ENCODE peak calls at places on chromosomes 7 and 10, in nine cellular contexts. One of them, this sample, is unnamed.

GRCh38 chr10:130188195-130189175 is 52.3 kb downstream of the GLRX3 start:
- DNase-seq in mesenchymal stem cell: no peak
- DNase-seq in Peyer's patch: peak
- DNase-seq in GM23338: no peak
- DNase-seq in tibial artery: no peak
- DNase-seq in dorsolateral prefrontal cortex: no peak
- DNase-seq in endothelial cell of umbilical vein: no peak
- DNase-seq in HCT116: no peak
- DNase-seq in upper lobe of right lung: no peak
- DNase-seq in this sample: no peak

GRCh38 chr10:58384536-58384998 is 643 bp upstream of the TFAM start:
- DNase-seq in tibial artery: no peak
- DNase-seq in dorsolateral prefrontal cortex: no peak
- DNase-seq in endothelial cell of umbilical vein: no peak
- DNase-seq in mesenchymal stem cell: no peak
- DNase-seq in Peyer's patch: no peak
- DNase-seq in upper lobe of right lung: no peak
- DNase-seq in HCT116: no peak
- DNase-seq in GM23338: no peak
- DNase-seq in this sample: no peak

GRCh38 chr7:127654404-127655392 is 2.7 kb downstream of the SND1 start:
- DNase-seq in tibial artery: no peak
- DNase-seq in GM23338: no peak
- DNase-seq in upper lobe of right lung: no peak
- DNase-seq in HCT116: no peak
- DNase-seq in dorsolateral prefrontal cortex: no peak
- DNase-seq in endothelial cell of umbilical vein: no peak
- DNase-seq in mesenchymal stem cell: peak
- DNase-seq in Peyer's patch: no peak
- DNase-seq in this sample: no peak

GRCh38 chr10:77165445-77166316 is 471.9 kb downstream of the KCNMA1 start:
- DNase-seq in tibial artery: no peak
- DNase-seq in GM23338: peak
- DNase-seq in upper lobe of right lung: no peak
- DNase-seq in HCT116: peak
- DNase-seq in endothelial cell of umbilical vein: peak
- DNase-seq in Peyer's patch: peak
- DNase-seq in mesenchymal stem cell: peak
- DNase-seq in dorsolateral prefrontal cortex: peak
- DNase-seq in this sample: no peak

GRCh38 chr10:114550756-114551290 is 107.3 kb downstream of the ABLIM1 start:
- DNase-seq in GM23338: peak
- DNase-seq in Peyer's patch: no peak
- DNase-seq in HCT116: peak
- DNase-seq in mesenchymal stem cell: peak
- DNase-seq in tibial artery: no peak
- DNase-seq in upper lobe of right lung: no peak
- DNase-seq in endothelial cell of umbilical vein: no peak
- DNase-seq in dorsolateral prefrontal cortex: no peak
- DNase-seq in this sample: no peak

GRCh38 chr10:17504547-17505245 is 50.3 kb upstream of the ST8SIA6 start:
- DNase-seq in upper lobe of right lung: no peak
- DNase-seq in tibial artery: no peak
- DNase-seq in HCT116: no peak
- DNase-seq in mesenchymal stem cell: peak
- DNase-seq in Peyer's patch: no peak
- DNase-seq in GM23338: no peak
- DNase-seq in endothelial cell of umbilical vein: no peak
- DNase-seq in dorsolateral prefrontal cortex: no peak
- DNase-seq in this sample: no peak

GRCh38 chr10:7702288-7702812 is 766 bp upstream of the ITIH2 start:
- DNase-seq in mesenchymal stem cell: no peak
- DNase-seq in Peyer's patch: no peak
- DNase-seq in GM23338: no peak
- DNase-seq in tibial artery: no peak
- DNase-seq in HCT116: no peak
- DNase-seq in upper lobe of right lung: no peak
- DNase-seq in dorsolateral prefrontal cortex: no peak
- DNase-seq in endothelial cell of umbilical vein: no peak
- DNase-seq in this sample: no peak

GRCh38 chr10:23421397-23421796 is 17.5 kb upstream of the OTUD1 start:
- DNase-seq in tibial artery: no peak
- DNase-seq in GM23338: no peak
- DNase-seq in HCT116: no peak
- DNase-seq in upper lobe of right lung: no peak
- DNase-seq in Peyer's patch: no peak
- DNase-seq in dorsolateral prefrontal cortex: no peak
- DNase-seq in endothelial cell of umbilical vein: no peak
- DNase-seq in mesenchymal stem cell: no peak
- DNase-seq in this sample: no peak

GRCh38 chr7:29337628-29338116 is 143.1 kb downstream of the CHN2 start:
- DNase-seq in HCT116: no peak
- DNase-seq in tibial artery: no peak
- DNase-seq in Peyer's patch: peak
- DNase-seq in upper lobe of right lung: no peak
- DNase-seq in mesenchymal stem cell: peak
- DNase-seq in dorsolateral prefrontal cortex: no peak
- DNase-seq in endothelial cell of umbilical vein: no peak
- DNase-seq in GM23338: no peak
- DNase-seq in this sample: no peak

GRCh38 chr10:9003122-9003521 is 948.6 kb downstream of the GATA3 start:
- DNase-seq in GM23338: no peak
- DNase-seq in Peyer's patch: no peak
- DNase-seq in dorsolateral prefrontal cortex: no peak
- DNase-seq in endothelial cell of umbilical vein: no peak
- DNase-seq in HCT116: no peak
- DNase-seq in upper lobe of right lung: no peak
- DNase-seq in tibial artery: no peak
- DNase-seq in mesenchymal stem cell: no peak
- DNase-seq in this sample: no peak

GRCh38 chr10:76583711-76584161 is 1053.9 kb downstream of the KCNMA1 start:
- DNase-seq in dorsolateral prefrontal cortex: no peak
- DNase-seq in mesenchymal stem cell: peak
- DNase-seq in upper lobe of right lung: no peak
- DNase-seq in GM23338: peak
- DNase-seq in Peyer's patch: no peak
- DNase-seq in HCT116: no peak
- DNase-seq in endothelial cell of umbilical vein: peak
- DNase-seq in tibial artery: no peak
- DNase-seq in this sample: no peak

GRCh38 chr10:58275261-58275660 is 6.3 kb downstream of the CISD1 start:
- DNase-seq in tibial artery: no peak
- DNase-seq in HCT116: no peak
- DNase-seq in upper lobe of right lung: no peak
- DNase-seq in endothelial cell of umbilical vein: peak
- DNase-seq in Peyer's patch: no peak
- DNase-seq in mesenchymal stem cell: no peak
- DNase-seq in GM23338: no peak
- DNase-seq in dorsolateral prefrontal cortex: no peak
- DNase-seq in this sample: no peak

GRCh38 chr7:1667566-1668485 is 2.3 kb upstream of the ELFN1 start:
- DNase-seq in mesenchymal stem cell: no peak
- DNase-seq in upper lobe of right lung: peak
- DNase-seq in GM23338: peak
- DNase-seq in tibial artery: peak
- DNase-seq in dorsolateral prefrontal cortex: no peak
- DNase-seq in endothelial cell of umbilical vein: no peak
- DNase-seq in HCT116: no peak
- DNase-seq in Peyer's patch: peak
- DNase-seq in this sample: peak

DNA sequence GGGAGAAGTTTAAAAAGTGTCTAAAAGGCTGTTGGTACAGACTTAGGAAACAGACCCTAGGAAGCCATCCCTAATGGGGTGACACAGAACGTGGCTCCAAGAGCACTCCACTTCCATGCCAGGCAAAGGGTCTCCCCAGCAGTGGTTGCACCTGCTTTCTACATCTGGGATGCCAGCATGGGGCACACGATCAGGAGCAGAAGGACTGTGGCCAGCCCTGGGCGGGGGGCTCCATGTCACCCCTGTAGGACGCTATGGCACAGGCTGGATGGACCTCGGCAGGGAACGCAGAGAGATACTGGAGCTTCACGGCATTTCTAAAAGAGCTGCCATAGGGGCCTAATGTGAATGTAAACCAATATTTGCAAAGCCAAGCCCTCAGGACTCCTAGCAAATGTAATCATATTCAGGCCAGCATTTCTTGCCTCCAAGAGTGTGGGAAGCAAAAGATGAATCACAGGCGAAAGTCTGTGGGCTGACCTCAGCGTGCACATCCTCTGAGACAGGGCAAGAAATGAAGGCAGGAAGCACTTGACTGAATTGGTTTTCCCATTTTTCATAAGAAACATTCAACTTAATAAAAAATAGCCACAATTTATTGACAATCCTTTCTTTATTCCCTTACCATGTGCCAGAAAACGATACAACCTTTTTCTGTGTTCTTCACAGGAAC is 93.9 kb downstream of the ATXN7L1 start:
- DNase-seq in endothelial cell of umbilical vein: peak
- DNase-seq in Peyer's patch: no peak
- DNase-seq in mesenchymal stem cell: peak
- DNase-seq in dorsolateral prefrontal cortex: no peak
- DNase-seq in upper lobe of right lung: no peak
- DNase-seq in tibial artery: no peak
- DNase-seq in HCT116: no peak
- DNase-seq in GM23338: no peak
- DNase-seq in this sample: no peak
- H3K4me3 ChIP-seq in endothelial cell of umbilical vein: no peak
- H3K4me3 ChIP-seq in Peyer's patch: no peak
- H3K4me3 ChIP-seq in mesenchymal stem cell: no peak
- H3K4me3 ChIP-seq in dorsolateral prefrontal cortex: no peak
- H3K4me3 ChIP-seq in upper lobe of right lung: no peak
- H3K4me3 ChIP-seq in tibial artery: no peak
- H3K4me3 ChIP-seq in HCT116: no peak
- H3K4me3 ChIP-seq in GM23338: no peak
- H3K4me3 ChIP-seq in this sample: no peak

GRCh38 chr10:4720463-4720862 is 105.5 kb upstream of the AKR1E2 start:
- DNase-seq in GM23338: no peak
- DNase-seq in mesenchymal stem cell: peak
- DNase-seq in upper lobe of right lung: no peak
- DNase-seq in HCT116: no peak
- DNase-seq in endothelial cell of umbilical vein: no peak
- DNase-seq in dorsolateral prefrontal cortex: no peak
- DNase-seq in tibial artery: no peak
- DNase-seq in Peyer's patch: no peak
- DNase-seq in this sample: no peak

GRCh38 chr10:4721994-4722753 is 103.8 kb upstream of the AKR1E2 start:
- DNase-seq in HCT116: no peak
- DNase-seq in tibial artery: no peak
- DNase-seq in Peyer's patch: no peak
- DNase-seq in GM23338: no peak
- DNase-seq in endothelial cell of umbilical vein: no peak
- DNase-seq in dorsolateral prefrontal cortex: no peak
- DNase-seq in upper lobe of right lung: no peak
- DNase-seq in mesenchymal stem cell: peak
- DNase-seq in this sample: no peak

GRCh38 chr10:4725917-4726606 is 99.9 kb upstream of the AKR1E2 start:
- DNase-seq in GM23338: no peak
- DNase-seq in Peyer's patch: no peak
- DNase-seq in tibial artery: no peak
- DNase-seq in endothelial cell of umbilical vein: peak
- DNase-seq in HCT116: peak
- DNase-seq in dorsolateral prefrontal cortex: no peak
- DNase-seq in mesenchymal stem cell: peak
- DNase-seq in upper lobe of right lung: no peak
- DNase-seq in this sample: no peak

GRCh38 chr10:4719671-4720070 is 106.3 kb upstream of the AKR1E2 start:
- DNase-seq in endothelial cell of umbilical vein: no peak
- DNase-seq in GM23338: no peak
- DNase-seq in mesenchymal stem cell: no peak
- DNase-seq in tibial artery: no peak
- DNase-seq in upper lobe of right lung: no peak
- DNase-seq in HCT116: no peak
- DNase-seq in Peyer's patch: no peak
- DNase-seq in dorsolateral prefrontal cortex: no peak
- DNase-seq in this sample: no peak

DNA sequence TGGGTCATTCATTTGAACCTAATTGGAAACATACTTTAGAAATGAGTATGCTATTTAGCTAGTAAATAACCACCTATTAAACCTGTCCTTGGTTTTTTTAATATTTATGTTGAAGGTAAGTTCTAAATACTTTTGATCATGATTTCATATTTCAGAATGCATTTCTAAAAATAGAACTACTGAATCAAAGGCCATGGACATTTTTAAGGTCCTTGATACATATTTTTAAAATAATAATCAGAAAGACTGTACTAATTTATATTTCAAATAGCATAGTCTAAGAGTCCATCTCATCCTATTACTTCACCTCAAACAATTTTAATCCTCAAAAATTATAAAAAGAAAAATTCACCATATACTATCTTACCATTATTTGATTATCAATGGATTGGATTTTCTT is 102.1 kb upstream of the AKR1E2 start:
- DNase-seq in GM23338: no peak
- DNase-seq in HCT116: no peak
- DNase-seq in upper lobe of right lung: no peak
- DNase-seq in endothelial cell of umbilical vein: no peak
- DNase-seq in dorsolateral prefrontal cortex: no peak
- DNase-seq in Peyer's patch: no peak
- DNase-seq in tibial artery: no peak
- DNase-seq in mesenchymal stem cell: no peak
- DNase-seq in this sample: no peak
- H3K27ac ChIP-seq in GM23338: no peak
- H3K27ac ChIP-seq in HCT116: no peak
- H3K27ac ChIP-seq in upper lobe of right lung: no peak
- H3K27ac ChIP-seq in endothelial cell of umbilical vein: no peak
- H3K27ac ChIP-seq in dorsolateral prefrontal cortex: no peak
- H3K27ac ChIP-seq in Peyer's patch: no peak
- H3K27ac ChIP-seq in tibial artery: no peak
- H3K27ac ChIP-seq in mesenchymal stem cell: no peak
- H3K27ac ChIP-seq in this sample: no peak

GRCh38 chr7:140061607-140061930 is 1.2 kb downstream of the PARP12 start:
- DNase-seq in tibial artery: no peak
- DNase-seq in upper lobe of right lung: no peak
- DNase-seq in HCT116: no peak
- DNase-seq in endothelial cell of umbilical vein: no peak
- DNase-seq in GM23338: no peak
- DNase-seq in mesenchymal stem cell: peak
- DNase-seq in Peyer's patch: no peak
- DNase-seq in dorsolateral prefrontal cortex: no peak
- DNase-seq in this sample: no peak
- H3K4me3 ChIP-seq in tibial artery: peak
- H3K4me3 ChIP-seq in upper lobe of right lung: peak
- H3K4me3 ChIP-seq in HCT116: peak
- H3K4me3 ChIP-seq in endothelial cell of umbilical vein: peak
- H3K4me3 ChIP-seq in GM23338: peak
- H3K4me3 ChIP-seq in mesenchymal stem cell: peak
- H3K4me3 ChIP-seq in Peyer's patch: peak
- H3K4me3 ChIP-seq in dorsolateral prefrontal cortex: peak
- H3K4me3 ChIP-seq in this sample: peak

GRCh38 chr10:125115409-125115808 is 45.0 kb downstream of the CTBP2 start:
- DNase-seq in tibial artery: peak
- DNase-seq in upper lobe of right lung: peak
- DNase-seq in endothelial cell of umbilical vein: no peak
- DNase-seq in dorsolateral prefrontal cortex: no peak
- DNase-seq in mesenchymal stem cell: no peak
- DNase-seq in Peyer's patch: peak
- DNase-seq in HCT116: no peak
- DNase-seq in GM23338: no peak
- DNase-seq in this sample: no peak
- H3K27ac ChIP-seq in tibial artery: peak
- H3K27ac ChIP-seq in upper lobe of right lung: no peak
- H3K27ac ChIP-seq in endothelial cell of umbilical vein: no peak
- H3K27ac ChIP-seq in dorsolateral prefrontal cortex: no peak
- H3K27ac ChIP-seq in mesenchymal stem cell: no peak
- H3K27ac ChIP-seq in Peyer's patch: no peak
- H3K27ac ChIP-seq in HCT116: no peak
- H3K27ac ChIP-seq in GM23338: no peak
- H3K27ac ChIP-seq in this sample: peak

This sample was measured in breast epithelium.